ENCODE peak calls at places on chromosomes 3 and 15, in six cellular contexts. K is A549, J is endothelial cell of umbilical vein, W is HCT116, T is GM12878, X is K562. A is an unnamed sample.

GRCh38 chr3:42535981-42536784 is 33.7 kb downstream of the VIPR1 start:
- DNase-seq in K (peak), J (peak), W (no peak), T (no peak), X (peak), A (peak)

GRCh38 chr3:20564966-20565365 is 379.0 kb upstream of the SGO1 start:
- DNase-seq in K (no peak), J (no peak), W (no peak), T (no peak), X (no peak), A (no peak)

GRCh38 chr3:105791134-105791533 is 77.7 kb downstream of the CBLB start:
- DNase-seq in K (no peak), J (no peak), W (no peak), T (no peak), X (no peak), A (no peak)

GRCh38 chr3:181727122-181728036 is 15.7 kb downstream of the SOX2 start:
- DNase-seq in K (no peak), J (no peak), W (no peak), T (no peak), X (no peak), A (no peak)

GRCh38 chr15:99104788-99105515 is at the start of gene SYNM:
- DNase-seq in K (peak), J (peak), W (peak), T (no peak), X (peak), A (peak)

GRCh38 chr3:11706604-11707003 is 62.9 kb upstream of the VGLL4 start:
- DNase-seq in K (no peak), J (no peak), W (no peak), T (no peak), X (no peak), A (no peak)

GRCh38 chr3:158108596-158108995 is 1.3 kb upstream of the RSRC1 start:
- DNase-seq in K (no peak), J (no peak), W (no peak), T (no peak), X (no peak), A (no peak)

GRCh38 chr3:187743195-187744141 is 1.8 kb downstream of the BCL6 start:
- DNase-seq in K (peak), J (peak), W (no peak), T (no peak), X (peak), A (peak)

GRCh38 chr3:31885235-31885634 is 95.8 kb downstream of the OSBPL10 start:
- DNase-seq in K (no peak), J (no peak), W (no peak), T (no peak), X (no peak), A (no peak)

GRCh38 chr3:90015688-90016356 is 908.4 kb downstream of the EPHA3 start:
- DNase-seq in K (no peak), J (no peak), W (no peak), T (no peak), X (no peak), A (no peak)

GRCh38 chr15:90839187-90840071 is 29.0 kb upstream of the FURIN start:
- DNase-seq in K (no peak), J (no peak), W (no peak), T (no peak), X (no peak), A (peak)

GRCh38 chr15:40274350-40275274 is 8.3 kb downstream of the ANKRD63 start:
- DNase-seq in K (peak), J (peak), W (peak), T (peak), X (peak), A (peak)
- TF ChIP-seq POLR2A in K (no peak), J (no peak), W (no peak), T (no peak), X (no peak), A (no peak)

GRCh38 chr15:36880226-36880912 is 220.0 kb downstream of the MEIS2 start:
- DNase-seq in K (no peak), J (no peak), W (no peak), T (no peak), X (no peak), A (no peak)
- TF ChIP-seq MAX in K (no peak), J (no peak), W (no peak), T (no peak), X (no peak), A (no peak)

DNA sequence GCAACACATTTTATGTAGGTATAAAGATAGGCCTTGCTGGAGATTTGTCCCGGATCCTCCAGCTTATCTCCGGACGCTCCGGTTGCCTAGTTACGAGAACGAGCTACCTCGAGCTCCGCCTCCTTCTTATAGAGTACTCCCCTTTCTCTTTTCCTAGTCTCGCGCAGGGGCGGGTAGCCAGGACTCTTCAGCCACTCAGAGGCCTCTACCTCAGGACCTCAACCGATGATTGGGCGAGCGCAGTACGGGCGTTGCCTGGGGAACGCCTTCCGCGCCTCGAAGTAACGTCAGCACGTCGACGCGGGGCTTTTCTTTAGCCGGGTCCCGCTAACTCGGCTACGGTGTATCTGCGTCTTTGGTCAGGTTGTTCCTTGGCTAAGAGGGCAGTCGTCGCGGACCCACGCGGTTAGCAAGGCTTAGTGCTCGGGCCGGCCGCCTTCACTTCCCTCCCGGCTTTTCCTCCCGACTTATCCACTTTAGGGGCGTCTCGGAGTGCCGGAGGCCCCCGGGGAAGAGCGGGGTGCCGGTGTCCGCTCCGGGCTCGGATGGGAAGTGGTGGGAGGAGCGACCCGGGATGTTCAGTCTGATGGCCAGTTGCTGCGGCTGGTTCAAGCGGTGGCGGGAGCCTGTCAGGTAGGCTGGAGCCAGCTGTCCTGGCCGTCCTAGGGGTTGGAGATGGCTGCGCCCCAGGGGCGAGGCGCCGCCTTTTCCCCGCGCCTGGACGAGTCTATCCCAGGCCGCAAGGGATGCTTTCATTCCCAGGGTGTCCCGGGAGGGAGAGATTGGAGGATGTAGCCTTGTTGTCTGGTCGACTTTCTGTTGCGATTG is at the start of gene ARL13B:
- DNase-seq in K (peak), J (peak), W (peak), T (peak), X (peak), A (peak)
- TF ChIP-seq POLR2A in K (peak), J (peak), W (peak), T (peak), X (peak), A (peak)

DNA sequence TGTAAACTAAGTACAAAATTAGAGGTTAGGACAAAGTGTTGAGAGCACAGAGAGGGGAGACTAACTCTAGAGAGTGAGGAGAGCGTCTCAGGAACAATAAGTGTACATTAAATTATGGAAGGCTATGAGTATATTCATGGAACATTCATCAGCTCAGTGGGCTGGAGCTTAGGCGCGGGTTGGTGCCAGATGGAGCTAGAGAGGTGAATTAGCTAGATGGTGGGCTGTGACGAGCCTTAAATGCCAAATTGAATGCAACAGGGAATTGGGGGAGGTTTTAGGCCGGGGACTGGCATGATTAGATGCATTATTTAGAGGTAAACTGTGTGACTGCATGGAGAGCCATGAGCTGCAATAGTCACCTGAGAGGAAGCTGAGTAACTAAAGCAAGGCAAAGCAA is 97.1 kb downstream of the TMEM108 start:
- DNase-seq in K (no peak), J (no peak), W (no peak), T (no peak), X (no peak), A (no peak)
- TF ChIP-seq MAX in K (no peak), J (no peak), W (no peak), T (no peak), X (no peak), A (no peak)

GRCh38 chr3:16264174-16264707 is 502 bp downstream of the DPH3 start:
- DNase-seq in K (peak), J (no peak), W (no peak), T (no peak), X (peak), A (no peak)
- TF ChIP-seq POLR2A in K (no peak), J (no peak), W (no peak), T (no peak), X (no peak), A (no peak)

DNA sequence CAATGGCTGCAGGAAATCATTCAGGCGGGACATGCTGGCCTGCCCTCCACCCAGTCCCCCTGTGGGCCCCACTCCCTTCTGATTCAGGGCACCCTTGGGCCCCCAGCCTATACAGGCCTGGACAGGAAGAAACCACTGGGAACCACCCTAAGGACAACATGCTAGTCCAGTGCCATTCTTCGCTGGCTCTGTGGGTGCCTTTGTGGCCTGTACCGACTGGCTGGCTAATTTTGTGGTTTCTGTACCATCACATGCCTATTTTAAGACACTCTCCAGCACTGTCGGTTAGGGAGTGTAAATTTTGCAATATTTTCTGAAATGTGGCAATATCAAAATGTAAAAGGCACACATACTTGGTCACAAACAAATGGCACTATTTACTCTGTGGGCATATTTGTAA is 61.4 kb upstream of the POLG start:
- DNase-seq in K (no peak), J (no peak), W (no peak), T (no peak), X (no peak), A (peak)
- TF ChIP-seq MAX in K (no peak), J (no peak), W (no peak), T (no peak), X (no peak), A (peak)

GRCh38 chr3:43619593-43619992 is 2.2 kb downstream of the ANO10 start:
- DNase-seq in K (no peak), J (no peak), W (no peak), T (no peak), X (no peak), A (no peak)
- TF ChIP-seq POLR2A in K (no peak), J (no peak), W (no peak), T (no peak), X (no peak), A (no peak)

DNA sequence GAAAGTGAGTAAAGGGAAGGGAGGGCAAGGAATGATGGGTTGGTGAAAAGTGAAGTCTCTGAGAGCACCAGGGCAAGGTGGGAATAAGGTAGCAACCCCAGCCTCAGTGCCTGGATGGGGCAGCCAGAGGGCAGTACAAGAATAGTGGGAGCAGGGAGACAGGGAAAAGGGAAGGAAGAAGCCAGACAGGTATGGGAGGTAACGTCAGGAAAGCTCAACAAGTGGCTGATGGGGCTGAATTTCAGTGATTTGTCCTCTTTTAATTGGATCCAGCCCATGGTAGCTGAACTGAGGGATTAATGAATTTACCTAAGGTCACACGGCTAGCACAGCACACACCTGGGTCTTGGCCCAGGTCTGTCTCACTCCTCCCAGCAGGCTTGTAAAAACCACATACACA is 12.6 kb downstream of the RORA start:
- DNase-seq in K (no peak), J (no peak), W (no peak), T (no peak), X (no peak), A (no peak)
- TF ChIP-seq MAX in K (no peak), J (no peak), W (no peak), T (no peak), X (no peak), A (no peak)